ENCODE peak calls at places on chromosomes 12 and 14, in ten cellular contexts. V, Q, I, O, M, H, D, G, F and Z are unnamed samples.
A peak's percentile ranks its signal among the peaks of the same experiment; 100 is the strongest.

GRCh38 chr12:124397807-124398577 is 103.1 kb downstream of the RFLNA start:
- DNase-seq in V (no peak), Q (no peak), I (peak; percentile 60), O (no peak), M (no peak), H (no peak), D (no peak), G (no peak), F (no peak), Z (no peak)

GRCh38 chr12:106924458-106924857 is 31.2 kb upstream of the TMEM263 start:
- DNase-seq in V (no peak), Q (no peak), I (no peak), O (no peak), M (no peak), H (no peak), D (no peak), G (no peak), F (no peak), Z (no peak)

GRCh38 chr12:116674643-116675183 is 63.2 kb downstream of the SPRING1 start:
- DNase-seq in V (no peak), Q (no peak), I (no peak), O (no peak), M (no peak), H (no peak), D (no peak), G (no peak), F (no peak), Z (no peak)

GRCh38 chr12:48286665-48287064 is 64.1 kb downstream of the ZNF641 start:
- DNase-seq in V (no peak), Q (no peak), I (no peak), O (no peak), M (no peak), H (peak; percentile 10), D (no peak), G (no peak), F (no peak), Z (no peak)

GRCh38 chr12:89899651-89900050 is 191.0 kb upstream of the ATP2B1 start:
- DNase-seq in V (no peak), Q (no peak), I (no peak), O (no peak), M (no peak), H (no peak), D (no peak), G (no peak), F (no peak), Z (no peak)

GRCh38 chr14:93163570-93163969 is 21.1 kb downstream of the MOAP1 start:
- DNase-seq in V (no peak), Q (no peak), I (no peak), O (no peak), M (no peak), H (no peak), D (no peak), G (no peak), F (no peak), Z (no peak)

GRCh38 chr14:89384023-89384422 is 33.0 kb downstream of the FOXN3 start:
- DNase-seq in V (no peak), Q (no peak), I (no peak), O (no peak), M (no peak), H (no peak), D (no peak), G (no peak), F (no peak), Z (no peak)

GRCh38 chr14:69987416-69988144 is 108.4 kb downstream of the SMOC1 start:
- DNase-seq in V (no peak), Q (no peak), I (no peak), O (no peak), M (no peak), H (no peak), D (no peak), G (peak; percentile 64), F (no peak), Z (no peak)

GRCh38 chr12:69163681-69164362 is 75.5 kb upstream of the CPSF6 start:
- DNase-seq in V (no peak), Q (no peak), I (no peak), O (no peak), M (no peak), H (no peak), D (no peak), G (no peak), F (no peak), Z (no peak)

GRCh38 chr14:54715811-54716210 is 148.9 kb downstream of the SAMD4A start:
- DNase-seq in V (no peak), Q (no peak), I (no peak), O (no peak), M (no peak), H (no peak), D (no peak), G (no peak), F (no peak), Z (no peak)

GRCh38 chr14:22748188-22748587 is 18.3 kb upstream of the OXA1L start:
- DNase-seq in V (no peak), Q (no peak), I (no peak), O (no peak), M (no peak), H (no peak), D (no peak), G (no peak), F (no peak), Z (no peak)

GRCh38 chr12:62466596-62467411 is at the start of gene MON2:
- DNase-seq in V (peak; percentile 92), Q (peak; percentile 74), I (peak; percentile 77), O (no peak), M (peak; percentile 65), H (peak; percentile 73), D (peak; percentile 74), G (peak; percentile 93), F (peak; percentile 96), Z (peak; percentile 72)

GRCh38 chr12:64673490-64674169 is 63.3 kb downstream of the RASSF3 start:
- DNase-seq in V (no peak), Q (no peak), I (peak; percentile 53), O (no peak), M (no peak), H (peak; percentile 32), D (no peak), G (no peak), F (no peak), Z (no peak)

GRCh38 chr12:4483885-4484823 is 38.5 kb upstream of the FGF6 start:
- DNase-seq in V (no peak), Q (no peak), I (no peak), O (no peak), M (no peak), H (no peak), D (no peak), G (no peak), F (no peak), Z (no peak)

GRCh38 chr12:132393245-132393795 is 63.9 kb upstream of the GALNT9 start:
- DNase-seq in V (no peak), Q (no peak), I (no peak), O (peak; percentile 70), M (no peak), H (peak; percentile 20), D (no peak), G (no peak), F (peak; percentile 52), Z (no peak)

GRCh38 chr12:64826234-64826633 is 1.8 kb downstream of the TBC1D30 start:
- DNase-seq in V (peak; percentile 39), Q (peak; percentile 11), I (peak; percentile 60), O (no peak), M (no peak), H (no peak), D (peak; percentile 15), G (peak; percentile 85), F (peak; percentile 74), Z (peak; percentile 32)

GRCh38 chr12:84983289-84983688 is 52.8 kb downstream of the TSPAN19 start:
- DNase-seq in V (no peak), Q (no peak), I (no peak), O (no peak), M (no peak), H (no peak), D (no peak), G (no peak), F (no peak), Z (no peak)

GRCh38 chr12:45928309-45928708 is 62.1 kb downstream of the SCAF11 start:
- DNase-seq in V (no peak), Q (no peak), I (no peak), O (no peak), M (no peak), H (no peak), D (no peak), G (no peak), F (no peak), Z (no peak)